ENCODE peak calls at places on chromosome 7, in ten cellular contexts. One of them, this sample, is unnamed.

GRCh38 chr7:142308918-142309317 is 51.1 kb upstream of the PRSS58 start:
- DNase-seq in HCT116: no peak
- DNase-seq in IMR-90: no peak
- DNase-seq in sigmoid colon: no peak
- DNase-seq in gastrocnemius medialis: no peak
- DNase-seq in adrenal gland: no peak
- DNase-seq in right lobe of liver: no peak
- DNase-seq in endothelial cell of umbilical vein: no peak
- DNase-seq in uterus: no peak
- DNase-seq in A549: no peak
- DNase-seq in this sample: no peak

GRCh38 chr7:143255564-143255963 is 7.7 kb upstream of the GSTK1 start:
- DNase-seq in HCT116: no peak
- DNase-seq in IMR-90: no peak
- DNase-seq in sigmoid colon: no peak
- DNase-seq in gastrocnemius medialis: no peak
- DNase-seq in adrenal gland: no peak
- DNase-seq in right lobe of liver: no peak
- DNase-seq in endothelial cell of umbilical vein: no peak
- DNase-seq in uterus: no peak
- DNase-seq in A549: no peak
- DNase-seq in this sample: no peak

GRCh38 chr7:17622443-17622842 is 317.9 kb downstream of the SNX13 start:
- DNase-seq in HCT116: no peak
- DNase-seq in IMR-90: no peak
- DNase-seq in sigmoid colon: no peak
- DNase-seq in gastrocnemius medialis: no peak
- DNase-seq in adrenal gland: no peak
- DNase-seq in right lobe of liver: no peak
- DNase-seq in endothelial cell of umbilical vein: no peak
- DNase-seq in uterus: no peak
- DNase-seq in A549: no peak
- DNase-seq in this sample: no peak

GRCh38 chr7:16926283-16926682 is 44.5 kb upstream of the AGR3 start:
- DNase-seq in HCT116: peak
- DNase-seq in IMR-90: peak
- DNase-seq in sigmoid colon: no peak
- DNase-seq in gastrocnemius medialis: no peak
- DNase-seq in adrenal gland: peak
- DNase-seq in right lobe of liver: no peak
- DNase-seq in endothelial cell of umbilical vein: peak
- DNase-seq in uterus: no peak
- DNase-seq in A549: no peak
- DNase-seq in this sample: peak

GRCh38 chr7:70694909-70695803 is 436.8 kb upstream of the GALNT17 start:
- DNase-seq in HCT116: no peak
- DNase-seq in IMR-90: peak
- DNase-seq in sigmoid colon: no peak
- DNase-seq in gastrocnemius medialis: no peak
- DNase-seq in adrenal gland: no peak
- DNase-seq in right lobe of liver: peak
- DNase-seq in endothelial cell of umbilical vein: no peak
- DNase-seq in uterus: no peak
- DNase-seq in A549: no peak
- DNase-seq in this sample: no peak

GRCh38 chr7:140403878-140404564 is at the start of gene RAB19:
- DNase-seq in HCT116: peak
- DNase-seq in IMR-90: no peak
- DNase-seq in sigmoid colon: no peak
- DNase-seq in gastrocnemius medialis: no peak
- DNase-seq in adrenal gland: peak
- DNase-seq in right lobe of liver: peak
- DNase-seq in endothelial cell of umbilical vein: no peak
- DNase-seq in uterus: no peak
- DNase-seq in A549: no peak
- DNase-seq in this sample: no peak

GRCh38 chr7:84801396-84801795 is 385.5 kb downstream of the SEMA3D start:
- DNase-seq in HCT116: no peak
- DNase-seq in IMR-90: no peak
- DNase-seq in sigmoid colon: no peak
- DNase-seq in gastrocnemius medialis: no peak
- DNase-seq in adrenal gland: no peak
- DNase-seq in right lobe of liver: no peak
- DNase-seq in endothelial cell of umbilical vein: peak
- DNase-seq in uterus: no peak
- DNase-seq in A549: no peak
- DNase-seq in this sample: no peak

GRCh38 chr7:6248581-6248980 is 23.8 kb downstream of the CYTH3 start:
- DNase-seq in HCT116: no peak
- DNase-seq in IMR-90: peak
- DNase-seq in sigmoid colon: no peak
- DNase-seq in gastrocnemius medialis: no peak
- DNase-seq in adrenal gland: peak
- DNase-seq in right lobe of liver: no peak
- DNase-seq in endothelial cell of umbilical vein: no peak
- DNase-seq in uterus: no peak
- DNase-seq in A549: no peak
- DNase-seq in this sample: no peak

GRCh38 chr7:141490474-141490873 is 60.7 kb upstream of the AGK start:
- DNase-seq in HCT116: no peak
- DNase-seq in IMR-90: no peak
- DNase-seq in sigmoid colon: no peak
- DNase-seq in gastrocnemius medialis: no peak
- DNase-seq in adrenal gland: no peak
- DNase-seq in right lobe of liver: no peak
- DNase-seq in endothelial cell of umbilical vein: no peak
- DNase-seq in uterus: no peak
- DNase-seq in A549: no peak
- DNase-seq in this sample: no peak

GRCh38 chr7:109376576-109376975 is 806.9 kb downstream of the DNAJB9 start:
- DNase-seq in HCT116: no peak
- DNase-seq in IMR-90: no peak
- DNase-seq in sigmoid colon: no peak
- DNase-seq in gastrocnemius medialis: no peak
- DNase-seq in adrenal gland: no peak
- DNase-seq in right lobe of liver: no peak
- DNase-seq in endothelial cell of umbilical vein: no peak
- DNase-seq in uterus: no peak
- DNase-seq in A549: no peak
- DNase-seq in this sample: no peak

GRCh38 chr7:155418304-155418703 is 39.6 kb upstream of the EN2 start:
- DNase-seq in HCT116: no peak
- DNase-seq in IMR-90: no peak
- DNase-seq in sigmoid colon: no peak
- DNase-seq in gastrocnemius medialis: no peak
- DNase-seq in adrenal gland: no peak
- DNase-seq in right lobe of liver: no peak
- DNase-seq in endothelial cell of umbilical vein: no peak
- DNase-seq in uterus: no peak
- DNase-seq in A549: no peak
- DNase-seq in this sample: no peak

GRCh38 chr7:80922254-80923049 is 3.6 kb upstream of the SEMA3C start:
- DNase-seq in HCT116: no peak
- DNase-seq in IMR-90: no peak
- DNase-seq in sigmoid colon: no peak
- DNase-seq in gastrocnemius medialis: no peak
- DNase-seq in adrenal gland: no peak
- DNase-seq in right lobe of liver: no peak
- DNase-seq in endothelial cell of umbilical vein: no peak
- DNase-seq in uterus: no peak
- DNase-seq in A549: no peak
- DNase-seq in this sample: no peak

GRCh38 chr7:112022128-112022527 is 184.1 kb downstream of the DOCK4 start:
- DNase-seq in HCT116: no peak
- DNase-seq in IMR-90: peak
- DNase-seq in sigmoid colon: no peak
- DNase-seq in gastrocnemius medialis: no peak
- DNase-seq in adrenal gland: no peak
- DNase-seq in right lobe of liver: no peak
- DNase-seq in endothelial cell of umbilical vein: no peak
- DNase-seq in uterus: no peak
- DNase-seq in A549: no peak
- DNase-seq in this sample: no peak

GRCh38 chr7:55509322-55509721 is 63.0 kb downstream of the VOPP1 start:
- DNase-seq in HCT116: no peak
- DNase-seq in IMR-90: peak
- DNase-seq in sigmoid colon: no peak
- DNase-seq in gastrocnemius medialis: peak
- DNase-seq in adrenal gland: no peak
- DNase-seq in right lobe of liver: no peak
- DNase-seq in endothelial cell of umbilical vein: peak
- DNase-seq in uterus: no peak
- DNase-seq in A549: no peak
- DNase-seq in this sample: peak

DNA sequence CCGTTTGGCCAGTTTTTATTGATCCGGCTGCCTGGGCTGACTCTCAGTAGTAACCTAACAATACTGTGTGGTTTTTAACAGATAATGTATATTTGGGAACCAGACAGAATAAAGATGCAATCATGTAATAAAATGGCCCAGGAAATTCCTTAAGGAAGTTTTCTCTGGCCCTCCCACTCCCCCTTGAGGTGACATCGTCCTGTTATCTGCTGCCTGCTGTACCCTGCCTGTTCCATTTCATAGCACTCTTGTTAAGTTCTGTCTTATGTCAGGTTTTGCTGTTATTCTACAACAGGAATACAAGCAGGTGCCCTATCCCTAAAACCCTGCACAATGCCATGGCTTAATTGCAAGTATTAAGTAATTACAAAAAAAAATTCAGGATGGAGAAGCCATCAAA is 12.5 kb downstream of the ITGB8 start:
- DNase-seq in HCT116: no peak
- DNase-seq in IMR-90: no peak
- DNase-seq in sigmoid colon: no peak
- DNase-seq in gastrocnemius medialis: no peak
- DNase-seq in adrenal gland: no peak
- DNase-seq in right lobe of liver: no peak
- DNase-seq in endothelial cell of umbilical vein: no peak
- DNase-seq in uterus: no peak
- DNase-seq in A549: no peak
- DNase-seq in this sample: no peak
- TF ChIP-seq CTCF in HCT116: peak
- TF ChIP-seq CTCF in IMR-90: peak
- TF ChIP-seq CTCF in sigmoid colon: no peak
- TF ChIP-seq CTCF in gastrocnemius medialis: no peak
- TF ChIP-seq CTCF in adrenal gland: no peak
- TF ChIP-seq CTCF in right lobe of liver: no peak
- TF ChIP-seq CTCF in endothelial cell of umbilical vein: no peak
- TF ChIP-seq CTCF in uterus: no peak
- TF ChIP-seq CTCF in A549: no peak
- TF ChIP-seq CTCF in this sample: no peak

GRCh38 chr7:20216637-20217036 is 547 bp downstream of the MACC1 start:
- DNase-seq in HCT116: no peak
- DNase-seq in IMR-90: no peak
- DNase-seq in sigmoid colon: no peak
- DNase-seq in gastrocnemius medialis: no peak
- DNase-seq in adrenal gland: no peak
- DNase-seq in right lobe of liver: no peak
- DNase-seq in endothelial cell of umbilical vein: no peak
- DNase-seq in uterus: no peak
- DNase-seq in A549: no peak
- DNase-seq in this sample: no peak
- H3K4me3 ChIP-seq in HCT116: peak
- H3K4me3 ChIP-seq in IMR-90: no peak
- H3K4me3 ChIP-seq in sigmoid colon: no peak
- H3K4me3 ChIP-seq in gastrocnemius medialis: no peak
- H3K4me3 ChIP-seq in adrenal gland: no peak
- H3K4me3 ChIP-seq in right lobe of liver: no peak
- H3K4me3 ChIP-seq in endothelial cell of umbilical vein: no peak
- H3K4me3 ChIP-seq in uterus: no peak
- H3K4me3 ChIP-seq in A549: no peak
- H3K4me3 ChIP-seq in this sample: no peak

GRCh38 chr7:128830231-128831177 is at the start of gene FLNC:
- DNase-seq in HCT116: no peak
- DNase-seq in IMR-90: peak
- DNase-seq in sigmoid colon: peak
- DNase-seq in gastrocnemius medialis: peak
- DNase-seq in adrenal gland: peak
- DNase-seq in right lobe of liver: no peak
- DNase-seq in endothelial cell of umbilical vein: peak
- DNase-seq in uterus: peak
- DNase-seq in A549: no peak
- DNase-seq in this sample: peak
- TF ChIP-seq POLR2A in HCT116: no peak
- TF ChIP-seq POLR2A in IMR-90: peak
- TF ChIP-seq POLR2A in sigmoid colon: peak
- TF ChIP-seq POLR2A in gastrocnemius medialis: peak
- TF ChIP-seq POLR2A in adrenal gland: no peak
- TF ChIP-seq POLR2A in right lobe of liver: no peak
- TF ChIP-seq POLR2A in endothelial cell of umbilical vein: peak
- TF ChIP-seq POLR2A in uterus: peak
- TF ChIP-seq POLR2A in A549: no peak
- TF ChIP-seq POLR2A in this sample: no peak

GRCh38 chr7:200704-201103 is 8.3 kb downstream of the FAM20C start:
- DNase-seq in HCT116: no peak
- DNase-seq in IMR-90: no peak
- DNase-seq in sigmoid colon: no peak
- DNase-seq in gastrocnemius medialis: no peak
- DNase-seq in adrenal gland: no peak
- DNase-seq in right lobe of liver: no peak
- DNase-seq in endothelial cell of umbilical vein: no peak
- DNase-seq in uterus: no peak
- DNase-seq in A549: no peak
- DNase-seq in this sample: no peak
- TF ChIP-seq CTCF in HCT116: no peak
- TF ChIP-seq CTCF in IMR-90: no peak
- TF ChIP-seq CTCF in sigmoid colon: no peak
- TF ChIP-seq CTCF in gastrocnemius medialis: no peak
- TF ChIP-seq CTCF in adrenal gland: no peak
- TF ChIP-seq CTCF in right lobe of liver: no peak
- TF ChIP-seq CTCF in endothelial cell of umbilical vein: no peak
- TF ChIP-seq CTCF in uterus: no peak
- TF ChIP-seq CTCF in A549: no peak
- TF ChIP-seq CTCF in this sample: no peak

This sample was measured in lower leg skin.